ENCODE peak calls at places on chromosomes 1 and 21, in four cellular contexts. U is nephron progenitor cell, M is GM10248, Z is AG09319. O is an unnamed sample.

GRCh38 chr21:37415938-37416337 is 49.4 kb downstream of the DYRK1A start:
- DNase-seq in U (no peak), M (no peak), Z (no peak), O (no peak)

GRCh38 chr1:33433509-33434362 is 2.8 kb upstream of the PHC2 start:
- DNase-seq in U (no peak), M (no peak), Z (peak; percentile 92), O (peak; percentile 72)

GRCh38 chr1:42529724-42530161 is 66.7 kb downstream of the CCDC30 start:
- DNase-seq in U (no peak), M (no peak), Z (no peak), O (no peak)

GRCh38 chr1:230326971-230327891 is 98.9 kb downstream of the PGBD5 start:
- DNase-seq in U (no peak), M (no peak), Z (no peak), O (no peak)

GRCh38 chr1:219085988-219086387 is 87.7 kb upstream of the LYPLAL1 start:
- DNase-seq in U (no peak), M (no peak), Z (no peak), O (no peak)

GRCh38 chr1:44673675-44674112 is 587 bp downstream of the TMEM53 start:
- DNase-seq in U (no peak), M (no peak), Z (no peak), O (no peak)

GRCh38 chr1:182280521-182280920 is 111.1 kb downstream of the GLUL start:
- DNase-seq in U (no peak), M (no peak), Z (no peak), O (no peak)

GRCh38 chr1:221689138-221689537 is 52.8 kb downstream of the DUSP10 start:
- DNase-seq in U (no peak), M (no peak), Z (no peak), O (no peak)

GRCh38 chr1:223820976-223821375 is 24.8 kb downstream of the TP53BP2 start:
- DNase-seq in U (no peak), M (no peak), Z (no peak), O (no peak)

GRCh38 chr1:32872189-32872898 is 1.6 kb upstream of the FNDC5 start:
- DNase-seq in U (peak; percentile 95), M (peak; percentile 79), Z (no peak), O (no peak)

GRCh38 chr1:68188060-68188538 is 44.2 kb downstream of the WLS start:
- DNase-seq in U (no peak), M (no peak), Z (no peak), O (no peak)

GRCh38 chr1:67616394-67616985 is 68.5 kb upstream of the GADD45A start:
- DNase-seq in U (no peak), M (no peak), Z (no peak), O (no peak)

GRCh38 chr1:10978719-10979118 is 33.7 kb upstream of the TARDBP start:
- DNase-seq in U (no peak), M (no peak), Z (no peak), O (no peak)

DNA sequence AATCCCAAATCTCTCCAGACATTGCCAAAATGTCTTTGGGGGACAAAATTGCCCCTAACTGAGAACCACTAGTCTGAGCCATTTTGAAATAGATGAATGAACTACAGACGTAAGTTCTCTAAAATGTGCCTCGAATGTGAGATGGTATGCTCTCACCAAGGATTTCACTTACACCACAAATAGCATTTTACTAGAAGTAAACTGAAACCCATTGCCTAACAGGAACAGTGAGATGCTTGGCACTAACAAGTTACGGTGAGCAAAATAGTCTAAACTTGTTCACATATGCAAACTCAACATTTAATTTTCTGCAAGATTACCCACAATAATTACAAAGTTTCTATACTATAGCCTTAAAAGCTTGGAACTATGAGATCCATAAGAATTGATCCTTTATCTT is 343.6 kb upstream of the ESRRG start:
- DNase-seq in U (no peak), M (no peak), Z (no peak), O (no peak)
- TF ChIP-seq CTCF in U (no peak), M (no peak), Z (no peak), O (no peak)

GRCh38 chr1:5621692-5622091 is 370.5 kb downstream of the NPHP4 start:
- DNase-seq in U (no peak), M (no peak), Z (no peak), O (no peak)

GRCh38 chr1:5619469-5619868 is 372.8 kb downstream of the NPHP4 start:
- DNase-seq in U (no peak), M (no peak), Z (no peak), O (no peak)

GRCh38 chr1:5620418-5620817 is 371.8 kb downstream of the NPHP4 start:
- DNase-seq in U (no peak), M (no peak), Z (no peak), O (no peak)

GRCh38 chr1:5622412-5622811 is 369.8 kb downstream of the NPHP4 start:
- DNase-seq in U (no peak), M (no peak), Z (no peak), O (no peak)

DNA sequence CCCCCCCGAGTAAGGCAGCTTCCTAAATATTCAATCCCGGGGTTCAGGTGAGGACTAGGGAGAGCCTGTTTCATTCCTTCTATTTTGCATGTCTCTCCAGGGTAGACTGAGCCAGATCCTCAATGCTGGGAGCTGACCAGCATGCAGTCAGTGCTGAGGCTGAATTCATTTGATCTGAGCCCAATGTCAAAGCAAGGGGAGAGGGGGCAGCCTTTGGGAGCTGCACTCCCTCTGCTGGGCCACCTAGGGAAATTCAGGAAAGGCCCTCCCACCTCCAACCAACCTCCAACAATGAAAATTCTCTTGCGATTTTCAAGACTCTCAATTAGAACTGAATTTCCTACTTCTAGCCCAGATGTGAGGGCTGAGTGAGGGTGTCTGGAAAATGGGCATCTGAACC is 371.2 kb downstream of the NPHP4 start:
- DNase-seq in U (peak; percentile 58), M (no peak), Z (no peak), O (no peak)
- TF ChIP-seq CTCF in U (peak; percentile 76), M (no peak), Z (no peak), O (no peak)

GRCh38 chr1:201546093-201546492 is 7.2 kb downstream of the NAV1 start:
- DNase-seq in U (no peak), M (no peak), Z (no peak), O (no peak)
- TF ChIP-seq CTCF in U (no peak), M (no peak), Z (no peak), O (no peak)

DNA sequence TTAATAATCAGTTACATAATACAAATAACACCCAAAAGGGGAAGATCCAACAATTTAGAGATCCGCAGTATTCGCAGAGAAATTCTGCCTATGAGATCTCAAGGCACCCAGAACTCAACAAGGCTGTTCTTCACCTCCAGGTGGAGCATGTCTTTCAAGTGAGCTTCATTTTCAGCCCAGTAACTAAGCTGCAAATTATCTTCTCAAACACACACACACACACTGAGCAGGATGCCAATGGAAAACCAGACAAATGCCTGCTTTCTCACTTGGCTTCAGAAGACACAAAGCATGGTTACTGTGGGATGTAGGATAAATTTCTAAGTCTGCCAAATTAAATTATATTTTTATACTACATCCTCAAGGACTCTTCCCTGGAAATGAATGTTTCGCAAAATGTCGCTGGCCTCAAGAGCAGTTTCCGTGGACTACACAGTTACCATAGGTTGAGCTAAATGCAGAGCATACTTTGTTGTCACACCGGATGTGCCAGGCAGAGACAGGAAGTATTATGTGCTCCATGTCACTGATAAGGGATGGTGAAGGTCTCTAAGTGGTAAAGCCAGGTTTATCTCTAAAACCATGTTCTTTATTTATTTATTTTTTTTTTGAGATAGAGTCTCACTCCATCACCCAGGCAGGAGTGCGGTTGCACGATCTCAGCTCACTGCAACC is 30.3 kb downstream of the UBR4 start:
- DNase-seq in U (no peak), M (no peak), Z (no peak), O (no peak)
- TF ChIP-seq CTCF in U (no peak), M (peak; percentile 31), Z (peak; percentile 31), O (no peak)